ENCODE peak calls at places on chromosomes 4 and X, in eight cellular contexts. Z, P, O, D, Q, L, R and M are unnamed samples.

GRCh38 chr4:26839534-26839951 is 21.1 kb upstream of the STIM2 start:
- DNase-seq in Z (no peak), P (peak; percentile 25), O (no peak), D (no peak), Q (peak; percentile 74), L (no peak), R (no peak), M (no peak)

GRCh38 chrX:136260801-136261200 is 9.6 kb upstream of the MAP7D3 start:
- DNase-seq in Z (no peak), P (peak; percentile 75), O (peak; percentile 84), D (no peak), Q (no peak), L (no peak), R (no peak), M (no peak)

GRCh38 chrX:135194684-135195083 is 23.5 kb upstream of the CT55 start:
- DNase-seq in Z (no peak), P (no peak), O (no peak), D (no peak), Q (no peak), L (no peak), R (no peak), M (no peak)

GRCh38 chr4:11252149-11252548 is 176.5 kb downstream of the HS3ST1 start:
- DNase-seq in Z (no peak), P (no peak), O (no peak), D (no peak), Q (no peak), L (no peak), R (no peak), M (no peak)

GRCh38 chrX:110218591-110218990 is 99.3 kb downstream of the AMMECR1 start:
- DNase-seq in Z (no peak), P (peak; percentile 27), O (no peak), D (no peak), Q (no peak), L (no peak), R (no peak), M (no peak)

GRCh38 chr4:87209696-87210095 is 10.7 kb downstream of the KLHL8 start:
- DNase-seq in Z (peak; percentile 89), P (no peak), O (no peak), D (no peak), Q (no peak), L (peak; percentile 47), R (peak; percentile 82), M (peak; percentile 54)

GRCh38 chr4:63814171-63814964 is 594.9 kb downstream of the TECRL start:
- DNase-seq in Z (peak; percentile 42), P (no peak), O (no peak), D (no peak), Q (no peak), L (no peak), R (peak; percentile 51), M (no peak)

GRCh38 chr4:80141543-80141942 is 55.8 kb upstream of the PRDM8 start:
- DNase-seq in Z (no peak), P (no peak), O (no peak), D (no peak), Q (no peak), L (no peak), R (no peak), M (no peak)

GRCh38 chrX:22135994-22136684 is 104.0 kb downstream of the PHEX start:
- DNase-seq in Z (no peak), P (peak; percentile 78), O (peak; percentile 39), D (no peak), Q (peak; percentile 57), L (peak; percentile 21), R (no peak), M (peak; percentile 25)

GRCh38 chrX:155949098-155949497 is 48.4 kb upstream of the IL9R start:
- DNase-seq in Z (no peak), P (no peak), O (no peak), D (no peak), Q (no peak), L (no peak), R (no peak), M (no peak)

GRCh38 chr4:118865091-118865708 is 23.5 kb upstream of the SYNPO2 start:
- DNase-seq in Z (no peak), P (peak; percentile 64), O (peak; percentile 50), D (no peak), Q (peak; percentile 71), L (peak; percentile 47), R (no peak), M (peak; percentile 50)

GRCh38 chrX:41334866-41335589 is 1.1 kb downstream of the DDX3X start:
- DNase-seq in Z (peak; percentile 92), P (peak; percentile 70), O (peak; percentile 35), D (no peak), Q (peak; percentile 73), L (peak; percentile 64), R (peak; percentile 75), M (peak; percentile 54)

GRCh38 chrX:106168107-106168506 is at the start of gene PWWP3B:
- DNase-seq in Z (no peak), P (peak; percentile 71), O (no peak), D (no peak), Q (peak; percentile 56), L (no peak), R (peak; percentile 65), M (no peak)

GRCh38 chr4:186061919-186062318 is 7.0 kb upstream of the TLR3 start:
- DNase-seq in Z (no peak), P (no peak), O (no peak), D (no peak), Q (no peak), L (no peak), R (no peak), M (no peak)

GRCh38 chr4:73673286-73673685 is 53.0 kb upstream of the RASSF6 start:
- DNase-seq in Z (no peak), P (no peak), O (no peak), D (no peak), Q (peak; percentile 60), L (no peak), R (no peak), M (no peak)

GRCh38 chr4:174457468-174457867 is 64.8 kb downstream of the HPGD start:
- DNase-seq in Z (no peak), P (no peak), O (no peak), D (no peak), Q (no peak), L (no peak), R (no peak), M (no peak)

GRCh38 chr4:151690164-151690856 is 70.5 kb downstream of the GATB start:
- DNase-seq in Z (no peak), P (peak; percentile 65), O (peak; percentile 78), D (no peak), Q (no peak), L (no peak), R (no peak), M (no peak)

DNA sequence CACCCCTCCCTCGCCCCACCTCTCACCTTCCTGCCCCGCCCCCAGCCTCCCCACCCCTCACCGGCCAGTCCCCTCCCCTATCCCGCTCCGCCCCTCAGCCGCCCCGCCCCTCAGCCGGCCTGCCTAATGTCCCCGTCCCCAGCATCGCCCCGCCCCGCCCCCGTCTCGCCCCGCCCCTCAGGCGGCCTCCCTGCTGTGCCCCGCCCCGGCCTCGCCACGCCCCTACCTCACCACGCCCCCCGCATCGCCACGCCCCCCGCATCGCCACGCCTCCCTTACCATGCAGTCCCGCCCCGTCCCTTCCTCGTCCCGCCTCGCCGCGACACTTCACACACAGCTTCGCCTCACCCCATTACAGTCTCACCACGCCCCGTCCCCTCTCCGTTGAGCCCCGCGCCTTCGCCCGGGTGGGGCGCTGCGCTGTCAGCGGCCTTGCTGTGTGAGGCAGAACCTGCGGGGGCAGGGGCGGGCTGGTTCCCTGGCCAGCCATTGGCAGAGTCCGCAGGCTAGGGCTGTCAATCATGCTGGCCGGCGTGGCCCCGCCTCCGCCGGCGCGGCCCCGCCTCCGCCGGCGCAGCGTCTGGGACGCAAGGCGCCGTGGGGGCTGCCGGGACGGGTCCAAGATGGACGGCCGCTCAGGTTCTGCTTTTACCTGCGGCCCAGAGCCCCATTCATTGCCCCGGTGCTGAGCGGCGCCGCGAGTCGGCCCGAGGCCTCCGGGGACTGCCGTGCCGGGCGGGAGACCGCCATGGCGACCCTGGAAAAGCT is at the start of the genes HTT and HTT-AS:
- DNase-seq in Z (peak; percentile 99), P (peak; percentile 96), O (peak; percentile 89), D (peak; percentile 84), Q (peak; percentile 98), L (peak; percentile 98), R (peak; percentile 99), M (peak; percentile 97)
- TF ChIP-seq CTCF in Z (no peak), P (no peak), O (peak; percentile 23), D (peak; percentile 15), Q (no peak), L (no peak), R (peak; percentile 14), M (no peak)

GRCh38 chr4:183106839-183107238 is 7.8 kb downstream of the WWC2 start:
- DNase-seq in Z (no peak), P (no peak), O (no peak), D (no peak), Q (no peak), L (no peak), R (no peak), M (no peak)
- TF ChIP-seq CTCF in Z (no peak), P (no peak), O (peak; percentile 63), D (no peak), Q (no peak), L (no peak), R (no peak), M (no peak)

GRCh38 chr4:8585721-8586161 is 5.5 kb downstream of the GPR78 start:
- DNase-seq in Z (peak; percentile 49), P (no peak), O (no peak), D (no peak), Q (no peak), L (no peak), R (peak; percentile 52), M (no peak)

GRCh38 chr4:8583655-8584025 is 3.4 kb downstream of the GPR78 start:
- DNase-seq in Z (peak; percentile 23), P (no peak), O (no peak), D (no peak), Q (no peak), L (no peak), R (peak; percentile 53), M (no peak)

GRCh38 chr4:8586246-8586645 is 6.1 kb downstream of the GPR78 start:
- DNase-seq in Z (peak; percentile 34), P (no peak), O (no peak), D (no peak), Q (no peak), L (no peak), R (no peak), M (no peak)

GRCh38 chr4:8586671-8587468 is 5.7 kb upstream of the CPZ start:
- DNase-seq in Z (peak; percentile 61), P (no peak), O (no peak), D (no peak), Q (no peak), L (no peak), R (peak; percentile 49), M (no peak)

DNA sequence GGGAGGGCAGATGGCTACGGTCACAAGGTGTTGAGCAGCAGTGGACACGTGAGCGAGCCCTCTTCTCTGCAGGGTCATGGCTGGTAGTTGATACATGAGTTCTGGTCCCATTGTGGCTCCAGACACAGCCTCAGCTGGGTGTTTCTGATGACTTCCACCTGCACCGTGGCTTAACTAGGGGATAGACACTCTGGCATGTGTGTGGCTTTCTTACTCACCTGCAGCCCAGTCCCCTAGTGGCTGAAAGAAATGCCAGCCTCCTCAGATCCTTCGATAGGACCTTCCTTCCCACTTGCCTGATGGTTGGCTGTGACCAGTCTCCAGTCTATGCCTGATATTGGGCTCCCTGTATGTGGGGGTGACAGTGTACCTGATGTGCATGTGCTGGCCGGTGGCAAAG is 5.0 kb downstream of the GPR78 start:
- DNase-seq in Z (peak; percentile 57), P (no peak), O (no peak), D (no peak), Q (no peak), L (no peak), R (peak; percentile 45), M (no peak)
- TF ChIP-seq CTCF in Z (no peak), P (no peak), O (peak; percentile 46), D (no peak), Q (no peak), L (no peak), R (no peak), M (no peak)

GRCh38 chrX:69158166-69159040 is 6.8 kb downstream of the PJA1 start:
- DNase-seq in Z (no peak), P (peak; percentile 64), O (peak; percentile 32), D (peak; percentile 31), Q (peak; percentile 81), L (peak; percentile 58), R (no peak), M (peak; percentile 48)
- TF ChIP-seq CTCF in Z (peak; percentile 60), P (peak; percentile 60), O (peak; percentile 72), D (peak; percentile 53), Q (peak; percentile 14), L (peak; percentile 28), R (peak; percentile 48), M (peak; percentile 45)